ENCODE peak calls at places on chromosomes 11 and 22, in five cellular contexts. Y, O, C, E and K are unnamed samples.

GRCh38 chr22:17770180-17771077 is 3.8 kb downstream of the BID start:
- DNase-seq in O (no peak), Y (no peak), E (no peak), C (no peak), K (no peak)

GRCh38 chr11:77206264-77207018 is 78.4 kb downstream of the MYO7A start:
- DNase-seq in C (no peak), Y (no peak), E (no peak), O (no peak), K (no peak)

GRCh38 chr11:9001736-9002135 is 2.1 kb downstream of the NRIP3 start:
- DNase-seq in Y (no peak), C (peak; percentile 96), E (no peak), O (no peak), K (peak; percentile 56)

GRCh38 chr11:86919557-86920210 is 35.5 kb downstream of the FZD4 start:
- DNase-seq in Y (peak; percentile 61), E (no peak), C (peak; percentile 71), O (no peak), K (peak; percentile 68)

GRCh38 chr11:104776501-104777170 is 121.6 kb downstream of the CASP12 start:
- DNase-seq in C (peak; percentile 93), Y (no peak), E (no peak), O (no peak), K (no peak)

GRCh38 chr11:46916669-46917108 is 1.7 kb downstream of the LRP4 start:
- DNase-seq in Y (peak; percentile 70), O (peak; percentile 74), E (no peak), C (peak; percentile 85), K (peak; percentile 65)

GRCh38 chr11:68206211-68206610 is 6.9 kb downstream of the KMT5B start:
- DNase-seq in Y (peak; percentile 46), E (no peak), O (no peak), C (peak; percentile 72), K (peak; percentile 73)

GRCh38 chr11:76337469-76337868 is 43.5 kb downstream of the THAP12 start:
- DNase-seq in Y (no peak), E (no peak), O (no peak), C (no peak), K (no peak)

GRCh38 chr11:76598426-76598839 is 72.1 kb downstream of the LRRC32 start:
- DNase-seq in E (no peak), C (peak; percentile 26), Y (peak; percentile 61), O (no peak), K (peak; percentile 35)

GRCh38 chr11:21489735-21490134 is 703.1 kb upstream of the ANO5 start:
- DNase-seq in O (no peak), E (no peak), Y (no peak), C (no peak), K (no peak)

GRCh38 chr11:10326080-10326964 is 21.4 kb downstream of the ADM start:
- DNase-seq in C (no peak), Y (no peak), O (no peak), E (no peak), K (no peak)

GRCh38 chr11:78354741-78355705 is 62.6 kb downstream of the GAB2 start:
- DNase-seq in Y (no peak), E (no peak), O (no peak), C (no peak), K (no peak)

GRCh38 chr11:86497310-86497709 is 122.6 kb downstream of the CCDC81 start:
- DNase-seq in Y (no peak), E (no peak), C (peak; percentile 50), O (no peak), K (no peak)

GRCh38 chr11:114208371-114208770 is 87.8 kb upstream of the NNMT start:
- DNase-seq in O (no peak), E (no peak), Y (no peak), C (peak; percentile 11), K (no peak)

GRCh38 chr22:38174626-38175025 is 7.0 kb downstream of the PLA2G6 start:
- DNase-seq in E (no peak), C (no peak), Y (no peak), O (no peak), K (no peak)

GRCh38 chr11:77213589-77214428 is 85.8 kb downstream of the MYO7A start:
- DNase-seq in E (peak; percentile 67), O (no peak), C (no peak), Y (no peak), K (no peak)

GRCh38 chr11:114296190-114296978 is at the start of gene NNMT:
- DNase-seq in Y (no peak), C (peak; percentile 69), O (peak; percentile 81), E (peak; percentile 81), K (peak; percentile 99)

GRCh38 chr11:120645639-120646038 is 134.1 kb downstream of the GRIK4 start:
- DNase-seq in C (no peak), E (no peak), Y (peak; percentile 89), O (no peak), K (no peak)

GRCh38 chr22:40055143-40055926 is 60.6 kb downstream of the FAM83F start:
- DNase-seq in C (peak; percentile 34), Y (no peak), E (no peak), O (no peak), K (no peak)

GRCh38 chr11:9752091-9752490 is 88.2 kb downstream of the SWAP70 start:
- DNase-seq in Y (no peak), O (no peak), C (no peak), E (no peak), K (peak; percentile 14)

GRCh38 chr22:38250642-38251354 is 22.0 kb downstream of the TMEM184B start:
- DNase-seq in O (no peak), E (no peak), C (no peak), Y (no peak), K (no peak)

GRCh38 chr22:25404556-25404922 is 159.9 kb upstream of the GRK3 start:
- DNase-seq in E (no peak), Y (no peak), C (no peak), O (no peak), K (no peak)

GRCh38 chr11:122584670-122585069 is 70.9 kb upstream of the UBASH3B start:
- DNase-seq in Y (no peak), O (no peak), C (no peak), E (no peak), K (no peak)

GRCh38 chr11:65540290-65541092 is 15.6 kb downstream of the SCYL1 start:
- DNase-seq in C (peak; percentile 95), O (peak; percentile 90), Y (peak; percentile 94), E (peak; percentile 97), K (peak; percentile 87)
- TF ChIP-seq CTCF in C (peak; percentile 73), O (peak; percentile 81), Y (peak; percentile 95), E (peak; percentile 96), K (peak; percentile 92)

GRCh38 chr11:90635886-90636285 is 413.0 kb upstream of the CHORDC1 start:
- DNase-seq in O (no peak), Y (no peak), E (no peak), C (no peak), K (no peak)

GRCh38 chr11:90635145-90635544 is 412.3 kb upstream of the CHORDC1 start:
- DNase-seq in C (no peak), E (no peak), Y (no peak), O (no peak), K (no peak)

GRCh38 chr11:90639687-90640086 is 416.8 kb upstream of the CHORDC1 start:
- DNase-seq in O (no peak), C (peak; percentile 30), Y (no peak), E (no peak), K (peak; percentile 34)
- TF ChIP-seq CTCF in O (peak; percentile 16), C (peak; percentile 62), Y (peak; percentile 66), E (peak; percentile 56), K (peak; percentile 58)

GRCh38 chr22:30178180-30179126 is 68.1 kb downstream of the LIF start:
- DNase-seq in C (no peak), Y (no peak), O (no peak), E (no peak), K (peak; percentile 16)
- TF ChIP-seq CTCF in C (no peak), Y (peak; percentile 20), O (no peak), E (peak; percentile 24), K (no peak)

DNA sequence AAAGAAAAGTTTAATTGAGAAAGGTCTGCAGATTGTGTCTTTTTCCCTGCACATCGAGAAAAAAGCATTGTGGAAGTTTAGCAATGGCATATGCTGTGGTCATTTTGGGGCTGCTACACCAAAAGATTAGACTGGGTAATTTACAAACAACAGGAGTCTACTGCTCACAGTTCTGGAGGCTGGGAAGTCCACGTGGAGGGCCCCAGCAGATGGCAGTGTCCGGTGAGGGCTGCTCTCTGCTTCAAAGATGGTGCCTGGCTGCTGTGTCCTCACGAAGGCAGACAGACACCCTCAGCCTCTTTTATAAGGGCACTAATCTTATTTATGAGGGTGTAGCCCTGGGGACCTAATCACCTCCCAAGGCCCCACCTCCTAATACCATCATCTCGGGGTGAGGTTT is 21.1 kb downstream of the PHF21B start:
- DNase-seq in O (no peak), C (no peak), E (no peak), Y (no peak), K (peak; percentile 9)
- TF ChIP-seq CTCF in O (no peak), C (no peak), E (peak; percentile 7), Y (peak; percentile 21), K (no peak)

GRCh38 chr22:23105919-23106853 is 35.6 kb downstream of the RSPH14 start:
- DNase-seq in E (no peak), Y (no peak), C (no peak), O (no peak), K (no peak)

GRCh38 chr22:23106906-23107367 is 34.9 kb downstream of the RSPH14 start:
- DNase-seq in Y (no peak), O (peak; percentile 66), C (no peak), E (no peak), K (no peak)

GRCh38 chr22:23103199-23103954 is 33.1 kb downstream of the GNAZ start:
- DNase-seq in O (no peak), E (no peak), Y (no peak), C (no peak), K (no peak)

GRCh38 chr22:23104109-23104971 is 34.0 kb downstream of the GNAZ start:
- DNase-seq in Y (no peak), O (no peak), C (no peak), E (no peak), K (no peak)

DNA sequence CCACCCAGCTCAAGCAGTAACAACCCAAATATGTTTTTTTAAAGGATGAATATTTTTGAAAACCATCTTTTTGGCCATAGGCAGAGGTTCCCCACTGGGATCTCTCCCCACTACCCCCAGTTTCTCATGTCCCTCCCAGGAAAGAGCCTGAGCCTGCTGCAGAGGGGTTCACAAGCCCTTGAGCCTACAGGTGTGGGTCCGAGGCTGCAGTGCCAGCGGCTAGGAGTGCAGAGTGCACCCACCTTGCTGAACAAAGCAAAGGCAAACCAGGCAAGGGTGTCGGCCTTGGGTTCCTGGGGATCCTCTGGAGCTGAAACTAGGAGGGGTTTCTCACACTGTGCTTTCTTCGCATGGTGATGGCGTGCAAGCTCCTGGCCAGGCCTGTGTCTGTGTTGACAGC is 35.0 kb downstream of the GNAZ start:
- DNase-seq in C (no peak), O (no peak), Y (no peak), E (no peak), K (no peak)
- TF ChIP-seq CTCF in C (no peak), O (no peak), Y (no peak), E (no peak), K (no peak)

GRCh38 chr11:84437129-84438123 is 1151.3 kb upstream of the CCDC90B start:
- DNase-seq in O (peak; percentile 23), C (peak; percentile 45), E (no peak), Y (peak; percentile 94), K (peak; percentile 1)
- TF ChIP-seq CTCF in O (no peak), C (peak; percentile 18), E (no peak), Y (no peak), K (no peak)

GRCh38 chr22:41474878-41475451 is 6.0 kb downstream of the ACO2 start:
- DNase-seq in O (no peak), Y (no peak), C (no peak), E (no peak), K (no peak)

GRCh38 chr22:41468381-41469217 is at the start of the genes ACO2 and PHF5A:
- DNase-seq in Y (peak; percentile 96), C (peak; percentile 99), E (peak; percentile 98), O (peak; percentile 98), K (peak; percentile 98)

GRCh38 chr22:41471606-41472005 is 2.7 kb downstream of the ACO2 start:
- DNase-seq in O (no peak), Y (no peak), C (no peak), E (no peak), K (no peak)

GRCh38 chr22:41469218-41469851 is 418 bp downstream of the ACO2 start:
- DNase-seq in C (no peak), E (no peak), O (peak; percentile 51), Y (no peak), K (no peak)
- TF ChIP-seq CTCF in C (no peak), E (no peak), O (no peak), Y (no peak), K (no peak)